ENCODE peak calls at places on chromosomes 4 and X, in ten cellular contexts. One of them, this sample, is unnamed.

GRCh38 chr4:174340714-174341113 is 57.0 kb downstream of the CEP44 start:
- DNase-seq in H1: no peak
- DNase-seq in ovary: no peak
- DNase-seq in upper lobe of left lung: no peak
- DNase-seq in stomach: no peak
- DNase-seq in K562: no peak
- DNase-seq in suprapubic skin: no peak
- DNase-seq in esophagus muscularis mucosa: no peak
- DNase-seq in A549: peak; percentile 40
- DNase-seq in SK-N-SH: no peak
- DNase-seq in this sample: no peak

GRCh38 chr4:107120661-107121060 is 84.5 kb upstream of the DKK2 start:
- DNase-seq in A549: no peak
- DNase-seq in esophagus muscularis mucosa: no peak
- DNase-seq in ovary: no peak
- DNase-seq in H1: no peak
- DNase-seq in upper lobe of left lung: no peak
- DNase-seq in SK-N-SH: no peak
- DNase-seq in stomach: no peak
- DNase-seq in K562: no peak
- DNase-seq in suprapubic skin: no peak
- DNase-seq in this sample: no peak

GRCh38 chrX:8868070-8868795 is 67.0 kb upstream of the FAM9A start:
- DNase-seq in K562: no peak
- DNase-seq in ovary: no peak
- DNase-seq in A549: peak; percentile 86
- DNase-seq in H1: no peak
- DNase-seq in suprapubic skin: no peak
- DNase-seq in esophagus muscularis mucosa: no peak
- DNase-seq in stomach: no peak
- DNase-seq in upper lobe of left lung: no peak
- DNase-seq in SK-N-SH: no peak
- DNase-seq in this sample: no peak

GRCh38 chrX:122816288-122816687 is 367.8 kb upstream of the GRIA3 start:
- DNase-seq in SK-N-SH: no peak
- DNase-seq in H1: no peak
- DNase-seq in stomach: no peak
- DNase-seq in K562: no peak
- DNase-seq in upper lobe of left lung: no peak
- DNase-seq in ovary: no peak
- DNase-seq in suprapubic skin: no peak
- DNase-seq in esophagus muscularis mucosa: no peak
- DNase-seq in A549: no peak
- DNase-seq in this sample: no peak

GRCh38 chr4:187416236-187416635 is 579.3 kb upstream of the ZFP42 start:
- DNase-seq in ovary: no peak
- DNase-seq in stomach: no peak
- DNase-seq in K562: no peak
- DNase-seq in H1: no peak
- DNase-seq in esophagus muscularis mucosa: no peak
- DNase-seq in SK-N-SH: no peak
- DNase-seq in suprapubic skin: no peak
- DNase-seq in A549: no peak
- DNase-seq in upper lobe of left lung: no peak
- DNase-seq in this sample: no peak

GRCh38 chr4:176789955-176790354 is 2.8 kb downstream of the VEGFC start:
- DNase-seq in H1: no peak
- DNase-seq in SK-N-SH: peak; percentile 53
- DNase-seq in esophagus muscularis mucosa: no peak
- DNase-seq in K562: peak; percentile 7
- DNase-seq in stomach: no peak
- DNase-seq in A549: peak; percentile 70
- DNase-seq in suprapubic skin: no peak
- DNase-seq in upper lobe of left lung: no peak
- DNase-seq in ovary: no peak
- DNase-seq in this sample: no peak

GRCh38 chr4:98399915-98400314 is 138.7 kb downstream of the RAP1GDS1 start:
- DNase-seq in ovary: no peak
- DNase-seq in esophagus muscularis mucosa: no peak
- DNase-seq in suprapubic skin: no peak
- DNase-seq in A549: no peak
- DNase-seq in H1: no peak
- DNase-seq in upper lobe of left lung: no peak
- DNase-seq in stomach: no peak
- DNase-seq in SK-N-SH: no peak
- DNase-seq in K562: no peak
- DNase-seq in this sample: no peak

GRCh38 chr4:146521543-146522097 is at the start of gene SLC10A7:
- DNase-seq in ovary: peak; percentile 67
- DNase-seq in A549: peak; percentile 55
- DNase-seq in K562: peak; percentile 70
- DNase-seq in suprapubic skin: peak; percentile 89
- DNase-seq in H1: peak; percentile 78
- DNase-seq in esophagus muscularis mucosa: no peak
- DNase-seq in upper lobe of left lung: peak; percentile 77
- DNase-seq in SK-N-SH: peak; percentile 84
- DNase-seq in stomach: peak; percentile 75
- DNase-seq in this sample: peak; percentile 82

GRCh38 chr4:139552908-139553307 is 3.1 kb downstream of the SETD7 start:
- DNase-seq in upper lobe of left lung: peak; percentile 48
- DNase-seq in esophagus muscularis mucosa: no peak
- DNase-seq in SK-N-SH: no peak
- DNase-seq in A549: no peak
- DNase-seq in suprapubic skin: no peak
- DNase-seq in stomach: no peak
- DNase-seq in K562: no peak
- DNase-seq in H1: no peak
- DNase-seq in ovary: no peak
- DNase-seq in this sample: no peak

GRCh38 chr4:165208322-165208652 is 926 bp downstream of the KLHL2 start:
- DNase-seq in upper lobe of left lung: no peak
- DNase-seq in H1: no peak
- DNase-seq in esophagus muscularis mucosa: no peak
- DNase-seq in SK-N-SH: no peak
- DNase-seq in ovary: no peak
- DNase-seq in K562: no peak
- DNase-seq in stomach: no peak
- DNase-seq in suprapubic skin: no peak
- DNase-seq in A549: no peak
- DNase-seq in this sample: no peak

GRCh38 chr4:5051210-5051691 is at the start of gene STK32B:
- DNase-seq in suprapubic skin: peak; percentile 84
- DNase-seq in A549: peak; percentile 80
- DNase-seq in H1: peak; percentile 81
- DNase-seq in esophagus muscularis mucosa: peak; percentile 92
- DNase-seq in SK-N-SH: peak; percentile 70
- DNase-seq in upper lobe of left lung: peak; percentile 38
- DNase-seq in ovary: peak; percentile 46
- DNase-seq in K562: peak; percentile 54
- DNase-seq in stomach: peak; percentile 68
- DNase-seq in this sample: peak; percentile 28

GRCh38 chrX:149819371-149819770 is 37.6 kb downstream of the MAGEA9 start:
- DNase-seq in suprapubic skin: no peak
- DNase-seq in ovary: no peak
- DNase-seq in H1: no peak
- DNase-seq in SK-N-SH: no peak
- DNase-seq in K562: no peak
- DNase-seq in stomach: no peak
- DNase-seq in A549: no peak
- DNase-seq in upper lobe of left lung: no peak
- DNase-seq in esophagus muscularis mucosa: no peak
- DNase-seq in this sample: no peak

GRCh38 chrX:87517571-87518141 is at the start of gene KLHL4:
- DNase-seq in H1: peak; percentile 46
- DNase-seq in esophagus muscularis mucosa: no peak
- DNase-seq in SK-N-SH: no peak
- DNase-seq in suprapubic skin: no peak
- DNase-seq in upper lobe of left lung: no peak
- DNase-seq in stomach: no peak
- DNase-seq in A549: peak; percentile 80
- DNase-seq in K562: peak; percentile 3
- DNase-seq in ovary: peak; percentile 26
- DNase-seq in this sample: no peak

GRCh38 chrX:105191878-105192277 is 28.6 kb downstream of the TEX13A start:
- DNase-seq in stomach: no peak
- DNase-seq in H1: peak; percentile 46
- DNase-seq in ovary: no peak
- DNase-seq in suprapubic skin: no peak
- DNase-seq in SK-N-SH: peak; percentile 8
- DNase-seq in upper lobe of left lung: no peak
- DNase-seq in K562: no peak
- DNase-seq in esophagus muscularis mucosa: no peak
- DNase-seq in A549: peak; percentile 10
- DNase-seq in this sample: no peak

GRCh38 chr4:108492816-108493595 is 127.4 kb upstream of the RPL34 start:
- DNase-seq in SK-N-SH: peak; percentile 19
- DNase-seq in esophagus muscularis mucosa: no peak
- DNase-seq in K562: no peak
- DNase-seq in A549: peak; percentile 2
- DNase-seq in suprapubic skin: no peak
- DNase-seq in ovary: no peak
- DNase-seq in H1: peak; percentile 79
- DNase-seq in stomach: no peak
- DNase-seq in upper lobe of left lung: no peak
- DNase-seq in this sample: peak; percentile 30

DNA sequence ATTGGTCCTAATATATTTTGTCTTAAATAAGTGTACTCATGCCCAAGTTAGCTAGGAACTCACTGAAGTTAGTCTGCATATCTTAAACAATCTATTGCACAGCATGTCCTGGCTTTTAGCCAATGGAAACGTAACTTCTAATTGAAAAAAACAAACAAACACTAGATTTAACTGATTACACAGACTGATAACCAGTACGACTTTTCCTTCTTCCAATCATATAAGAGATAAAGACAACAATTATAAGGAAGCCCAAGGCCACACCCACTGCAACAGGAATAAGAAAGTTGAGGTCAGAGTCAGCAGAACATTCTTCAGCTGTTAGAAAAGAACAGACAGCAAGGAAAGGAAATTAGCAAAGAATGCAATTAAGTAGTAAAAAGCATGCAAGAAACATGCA is 40.8 kb downstream of the LAMP2 start:
- DNase-seq in K562: no peak
- DNase-seq in A549: no peak
- DNase-seq in ovary: no peak
- DNase-seq in upper lobe of left lung: no peak
- DNase-seq in SK-N-SH: no peak
- DNase-seq in H1: no peak
- DNase-seq in esophagus muscularis mucosa: no peak
- DNase-seq in stomach: no peak
- DNase-seq in suprapubic skin: no peak
- DNase-seq in this sample: no peak
- TF ChIP-seq EP300 in K562: no peak
- TF ChIP-seq EP300 in A549: no peak
- TF ChIP-seq EP300 in ovary: no peak
- TF ChIP-seq EP300 in upper lobe of left lung: no peak
- TF ChIP-seq EP300 in SK-N-SH: no peak
- TF ChIP-seq EP300 in H1: no peak
- TF ChIP-seq EP300 in esophagus muscularis mucosa: no peak
- TF ChIP-seq EP300 in stomach: no peak
- TF ChIP-seq EP300 in suprapubic skin: no peak
- TF ChIP-seq EP300 in this sample: no peak

DNA sequence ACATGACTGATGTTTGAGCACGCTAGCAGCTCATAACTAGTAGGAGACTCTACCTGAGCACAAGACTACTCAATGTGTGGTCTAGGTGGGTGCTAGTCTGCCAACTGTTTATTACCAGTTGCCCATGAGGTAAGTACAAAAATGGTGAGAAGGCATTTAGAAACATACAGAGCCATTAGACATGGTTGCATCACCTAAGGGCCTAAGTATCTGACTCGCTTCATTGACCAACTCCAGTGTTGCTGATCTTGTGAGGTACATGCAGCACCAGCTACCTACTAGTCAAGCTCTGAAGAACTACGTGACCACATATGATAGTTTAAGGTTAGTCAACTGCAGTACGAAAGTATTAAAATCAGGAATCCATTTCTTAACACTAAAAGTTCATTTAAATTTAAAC is 39.9 kb downstream of the APBB2 start:
- DNase-seq in K562: no peak
- DNase-seq in SK-N-SH: no peak
- DNase-seq in ovary: no peak
- DNase-seq in A549: no peak
- DNase-seq in esophagus muscularis mucosa: no peak
- DNase-seq in H1: no peak
- DNase-seq in stomach: no peak
- DNase-seq in suprapubic skin: no peak
- DNase-seq in upper lobe of left lung: no peak
- DNase-seq in this sample: no peak
- H3K4me1 ChIP-seq in K562: no peaks in the 10 kb centered on the region
- H3K4me1 ChIP-seq in SK-N-SH: peaks cover 21% of the 10 kb centered on the region
- H3K4me1 ChIP-seq in ovary: peaks cover 10% of the 10 kb centered on the region
- H3K4me1 ChIP-seq in A549: peaks cover 43% of the 10 kb centered on the region
- H3K4me1 ChIP-seq in esophagus muscularis mucosa: peaks cover 41% of the 10 kb centered on the region
- H3K4me1 ChIP-seq in H1: peaks cover 8% of the 10 kb centered on the region
- H3K4me1 ChIP-seq in stomach: peaks cover 41% of the 10 kb centered on the region
- H3K4me1 ChIP-seq in suprapubic skin: peaks cover 37% of the 10 kb centered on the region
- H3K4me1 ChIP-seq in upper lobe of left lung: peaks cover 24% of the 10 kb centered on the region
- H3K4me1 ChIP-seq in this sample: peaks cover 29% of the 10 kb centered on the region

DNA sequence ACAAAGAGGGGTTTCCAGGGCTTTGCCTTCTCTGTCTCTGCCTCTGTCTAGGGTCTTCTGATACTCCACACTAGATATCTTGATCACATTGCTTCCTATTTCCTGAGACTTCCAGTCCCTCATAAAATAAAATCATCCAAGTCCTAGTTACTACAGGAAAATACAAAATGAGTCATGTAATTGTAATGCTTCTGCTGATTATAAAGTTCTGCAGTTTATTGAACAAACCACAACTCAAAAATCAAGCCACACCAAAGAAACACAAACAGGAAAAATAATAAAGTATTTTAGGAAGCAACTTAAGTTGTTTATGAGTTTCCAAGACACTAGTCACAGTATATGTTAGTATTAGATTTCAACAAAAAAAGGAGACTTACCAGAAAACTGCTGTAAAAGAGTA is 695.1 kb upstream of the GALNTL6 start:
- DNase-seq in stomach: no peak
- DNase-seq in upper lobe of left lung: no peak
- DNase-seq in SK-N-SH: no peak
- DNase-seq in suprapubic skin: no peak
- DNase-seq in H1: no peak
- DNase-seq in A549: no peak
- DNase-seq in esophagus muscularis mucosa: no peak
- DNase-seq in K562: no peak
- DNase-seq in ovary: no peak
- DNase-seq in this sample: no peak
- TF ChIP-seq EP300 in stomach: no peak
- TF ChIP-seq EP300 in upper lobe of left lung: no peak
- TF ChIP-seq EP300 in SK-N-SH: no peak
- TF ChIP-seq EP300 in suprapubic skin: no peak
- TF ChIP-seq EP300 in H1: no peak
- TF ChIP-seq EP300 in A549: no peak
- TF ChIP-seq EP300 in esophagus muscularis mucosa: no peak
- TF ChIP-seq EP300 in K562: no peak
- TF ChIP-seq EP300 in ovary: no peak
- TF ChIP-seq EP300 in this sample: no peak

DNA sequence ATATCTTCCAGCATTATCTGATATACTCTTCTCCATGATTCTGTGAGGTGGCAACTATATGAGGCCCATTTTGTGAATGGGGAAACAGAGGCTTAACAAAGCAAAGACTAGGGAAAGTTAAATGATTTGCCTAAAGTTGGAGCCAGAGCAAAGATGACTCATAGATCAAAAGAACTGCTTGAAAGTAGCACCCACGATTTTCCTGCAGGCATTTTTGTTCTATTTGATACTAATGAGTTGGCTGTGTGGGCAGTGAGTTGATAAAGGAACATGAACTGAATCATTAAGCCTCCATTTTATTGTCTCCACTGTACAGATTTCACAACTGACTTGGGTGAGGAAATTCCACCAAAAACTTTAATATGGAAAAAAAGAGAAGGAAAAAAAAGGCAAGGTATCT is 138.9 kb upstream of the IGFBP7 start:
- DNase-seq in SK-N-SH: no peak
- DNase-seq in A549: no peak
- DNase-seq in upper lobe of left lung: no peak
- DNase-seq in K562: no peak
- DNase-seq in stomach: no peak
- DNase-seq in esophagus muscularis mucosa: no peak
- DNase-seq in H1: no peak
- DNase-seq in suprapubic skin: no peak
- DNase-seq in ovary: no peak
- DNase-seq in this sample: no peak
- H3K4me1 ChIP-seq in SK-N-SH: no peaks in the 10 kb centered on the region
- H3K4me1 ChIP-seq in A549: no peaks in the 10 kb centered on the region
- H3K4me1 ChIP-seq in upper lobe of left lung: no peaks in the 10 kb centered on the region
- H3K4me1 ChIP-seq in K562: no peaks in the 10 kb centered on the region
- H3K4me1 ChIP-seq in stomach: no peaks in the 10 kb centered on the region
- H3K4me1 ChIP-seq in esophagus muscularis mucosa: no peaks in the 10 kb centered on the region
- H3K4me1 ChIP-seq in H1: no peaks in the 10 kb centered on the region
- H3K4me1 ChIP-seq in suprapubic skin: no peaks in the 10 kb centered on the region
- H3K4me1 ChIP-seq in ovary: no peaks in the 10 kb centered on the region
- H3K4me1 ChIP-seq in this sample: no peaks in the 10 kb centered on the region

This sample was measured in transverse colon.